ENCODE peak calls at places on chromosome 21, in nine cellular contexts. J is colonic mucosa; F is effector memory CD4-positive, alpha-beta T cell; C is hepatocyte; N is CD4-positive, alpha-beta memory T cell; G is aorta; V is prostate gland; B is endothelial cell of umbilical vein; S is uterus. K is an unnamed sample.

GRCh38 chr21:42472521-42472920 is 23.5 kb downstream of the RSPH1 start:
- DNase-seq in B (no peak), G (no peak), N (no peak), V (no peak), C (no peak), F (no peak), J (no peak), S (no peak), K (no peak)

GRCh38 chr21:31233711-31234110 is 110.3 kb downstream of the TIAM1 start:
- DNase-seq in V (no peak), N (no peak), G (no peak), C (no peak), S (no peak), J (no peak), F (no peak), B (no peak), K (no peak)

GRCh38 chr21:45887121-45887611 is 94.4 kb upstream of the COL6A1 start:
- DNase-seq in S (no peak), C (no peak), J (no peak), V (no peak), N (no peak), G (peak; percentile 76), B (no peak), F (no peak), K (no peak)

GRCh38 chr21:46116846-46117585 is 19.1 kb downstream of the COL6A2 start:
- DNase-seq in S (peak; percentile 18), C (no peak), J (no peak), F (no peak), G (peak; percentile 67), N (no peak), V (no peak), B (no peak), K (peak; percentile 44)

GRCh38 chr21:41958886-41959563 is 5.2 kb upstream of the C2CD2 start:
- DNase-seq in G (peak; percentile 94), N (no peak), J (no peak), V (no peak), F (no peak), S (no peak), C (no peak), B (peak; percentile 44), K (no peak)

GRCh38 chr21:46117586-46118304 is 19.8 kb downstream of the COL6A2 start:
- DNase-seq in V (no peak), S (peak; percentile 13), N (no peak), B (no peak), J (no peak), F (no peak), G (peak; percentile 71), C (no peak), K (no peak)

GRCh38 chr21:45150630-45151265 is 76.4 kb downstream of the ADARB1 start:
- DNase-seq in B (no peak), G (no peak), F (no peak), S (no peak), N (no peak), V (no peak), C (no peak), J (peak; percentile 15), K (no peak)

GRCh38 chr21:33434770-33435360 is 31.7 kb downstream of the IFNGR2 start:
- DNase-seq in C (peak; percentile 68), J (no peak), N (no peak), G (no peak), F (no peak), S (no peak), V (no peak), B (peak; percentile 92), K (no peak)

GRCh38 chr21:45947716-45948255 is 33.8 kb upstream of the COL6A1 start:
- DNase-seq in B (no peak), G (peak; percentile 49), J (no peak), C (no peak), S (no peak), F (no peak), V (no peak), N (no peak), K (no peak)

GRCh38 chr21:45846373-45847160 is 135.0 kb upstream of the COL6A1 start:
- DNase-seq in J (no peak), G (peak; percentile 65), C (peak; percentile 64), B (no peak), N (no peak), S (peak; percentile 80), V (peak; percentile 72), F (no peak), K (no peak)

GRCh38 chr21:26280715-26281310 is 110.2 kb upstream of the APP start:
- DNase-seq in F (no peak), C (no peak), G (no peak), J (no peak), N (no peak), B (no peak), V (no peak), S (no peak), K (no peak)

GRCh38 chr21:26070822-26071425 is 99.6 kb downstream of the APP start:
- DNase-seq in J (peak; percentile 40), G (no peak), S (peak; percentile 52), F (no peak), C (peak; percentile 30), V (no peak), B (peak; percentile 68), N (peak; percentile 30), K (no peak)

GRCh38 chr21:42974832-42975820 is 764 bp downstream of the PKNOX1 start:
- DNase-seq in F (peak; percentile 45), B (peak; percentile 59), N (peak; percentile 40), C (peak; percentile 88), S (peak; percentile 61), J (peak; percentile 64), V (peak; percentile 49), G (peak; percentile 89), K (peak; percentile 38)

GRCh38 chr21:14737922-14738321 is 191.8 kb upstream of the SAMSN1 start:
- DNase-seq in G (no peak), B (peak; percentile 62), N (peak; percentile 71), C (peak; percentile 66), V (peak; percentile 45), F (peak; percentile 7), S (no peak), J (peak; percentile 82), K (peak; percentile 62)

GRCh38 chr21:21559285-21560045 is 561.3 kb downstream of the NCAM2 start:
- DNase-seq in F (no peak), C (no peak), B (no peak), J (no peak), S (no peak), N (no peak), V (no peak), G (no peak), K (no peak)

GRCh38 chr21:42423197-42423675 is 19.5 kb downstream of the UBASH3A start:
- DNase-seq in N (peak; percentile 41), G (no peak), V (no peak), C (no peak), B (no peak), F (peak; percentile 35), J (no peak), S (no peak), K (peak; percentile 46)

GRCh38 chr21:30434033-30434631 is 4.1 kb downstream of the KRTAP13-4 start:
- DNase-seq in V (peak; percentile 10), F (no peak), G (no peak), S (no peak), J (peak; percentile 22), N (no peak), C (peak; percentile 48), B (no peak), K (no peak)

GRCh38 chr21:31804008-31804394 is 68.8 kb upstream of the HUNK start:
- DNase-seq in V (no peak), F (no peak), N (no peak), B (no peak), C (no peak), S (no peak), J (no peak), G (no peak), K (no peak)

GRCh38 chr21:33268736-33269441 is 2.7 kb downstream of the IL10RB start:
- DNase-seq in F (peak; percentile 11), J (peak; percentile 97), N (peak; percentile 28), C (peak; percentile 79), S (no peak), B (no peak), G (no peak), V (peak; percentile 93), K (no peak)

DNA sequence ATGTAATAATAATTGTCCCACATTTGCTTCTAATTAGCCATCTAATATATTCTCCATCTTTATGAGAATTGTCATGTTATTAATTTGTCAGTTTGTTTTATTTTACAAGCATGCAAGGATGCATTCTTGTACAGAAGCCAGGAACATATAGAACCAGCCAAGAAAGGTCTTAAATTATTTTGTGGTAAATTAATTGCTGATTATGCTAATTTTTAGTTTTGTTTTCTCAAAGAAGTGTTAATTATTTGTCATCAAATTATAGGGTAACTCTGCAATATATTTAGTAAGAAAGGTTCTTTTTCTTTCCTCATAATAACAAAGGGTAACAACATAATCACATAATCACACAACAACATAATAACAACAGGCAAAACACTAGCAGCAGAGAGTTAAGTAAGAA is 5.7 kb downstream of the CLIC6 start:
- DNase-seq in G (no peak), S (no peak), J (no peak), C (no peak), B (no peak), F (no peak), N (no peak), V (no peak), K (no peak)
- H3K27me3 ChIP-seq in G (no peaks in the 10 kb centered on the region), S (no peaks in the 10 kb centered on the region), J (peaks cover 9% of the 10 kb centered on the region), C (peaks cover 17% of the 10 kb centered on the region), B (peaks cover 41% of the 10 kb centered on the region), F (peaks cover 29% of the 10 kb centered on the region), N (peaks cover 6% of the 10 kb centered on the region), V (no peaks in the 10 kb centered on the region), K (peaks cover 6% of the 10 kb centered on the region)

DNA sequence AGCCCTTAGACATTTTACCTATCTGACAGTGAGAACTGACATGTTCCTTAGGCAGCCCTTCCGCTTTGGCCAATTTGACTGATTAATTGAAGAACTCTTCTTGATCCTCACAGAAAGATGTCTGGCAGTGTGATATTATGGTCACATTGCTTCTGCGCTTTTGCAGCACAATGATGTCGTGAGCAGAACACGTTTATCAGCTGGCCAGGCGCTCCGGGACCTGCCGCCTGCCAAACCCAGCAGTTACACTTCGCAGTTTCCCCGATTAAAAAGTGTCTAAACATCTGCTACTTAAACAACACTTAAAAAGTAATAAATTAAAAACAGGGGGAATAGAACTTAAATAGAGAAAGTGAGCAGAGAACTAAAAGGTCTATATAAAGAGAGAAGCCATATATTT is 103.5 kb upstream of the ETS2 start:
- DNase-seq in B (no peak), V (no peak), F (no peak), C (no peak), J (no peak), S (no peak), N (no peak), G (no peak), K (no peak)
- H3K27ac ChIP-seq in B (no peak overlapping the region), V (no peak overlapping the region), F (no peak overlapping the region), C (no peak overlapping the region), J (no peak overlapping the region), S (no peak overlapping the region), N (no peak overlapping the region), G (no peak overlapping the region), K (no peak overlapping the region)

GRCh38 chr21:36966066-36966845 is at the start of gene HLCS:
- DNase-seq in J (peak; percentile 71), N (peak; percentile 79), G (no peak), B (peak; percentile 28), F (peak; percentile 62), V (peak; percentile 60), C (peak; percentile 89), S (peak; percentile 53), K (peak; percentile 81)
- H3K27me3 ChIP-seq in J (no peaks in the 10 kb centered on the region), N (no peaks in the 10 kb centered on the region), G (no peaks in the 10 kb centered on the region), B (no peaks in the 10 kb centered on the region), F (no peaks in the 10 kb centered on the region), V (no peaks in the 10 kb centered on the region), C (no peaks in the 10 kb centered on the region), S (no peaks in the 10 kb centered on the region), K (no peaks in the 10 kb centered on the region)

DNA sequence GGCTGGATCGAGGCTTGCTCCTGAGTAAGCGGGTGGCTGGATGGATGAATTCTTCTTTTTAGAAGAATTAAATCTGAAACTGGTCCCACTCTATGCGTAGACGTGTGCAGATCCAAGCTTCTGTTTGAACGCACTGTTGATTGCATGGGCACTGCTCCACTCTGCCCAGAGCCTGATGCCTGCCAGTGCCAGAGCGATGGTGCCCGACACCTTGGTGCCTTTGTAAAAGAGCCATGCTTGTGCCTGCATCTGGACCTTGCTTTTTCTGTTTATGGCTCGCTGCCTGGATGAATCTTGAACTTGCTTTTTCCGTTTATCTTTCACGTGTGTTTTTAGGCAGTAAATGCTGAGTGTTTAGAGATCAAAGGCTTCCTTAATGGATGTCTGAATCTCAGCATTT is 15.0 kb upstream of the PWP2 start:
- DNase-seq in J (peak; percentile 36), F (no peak), G (no peak), V (peak; percentile 2), S (no peak), B (no peak), C (no peak), N (no peak), K (no peak)
- H3K27ac ChIP-seq in J (peak overlapping the region; percentile 31), F (no peak overlapping the region), G (no peak overlapping the region), V (no peak overlapping the region), S (no peak overlapping the region), B (no peak overlapping the region), C (peak overlapping the region; percentile 49), N (no peak overlapping the region), K (no peak overlapping the region)